ENCODE peak calls at places on chromosomes 3 and 15, in ten cellular contexts. One of them, this sample, is unnamed.

GRCh38 chr3:185400340-185400667 is 37.4 kb downstream of the MAP3K13 start:
- DNase-seq in ACHN: no peak
- DNase-seq in left ventricle myocardium inferior: no peak
- DNase-seq in HCT116: no peak
- DNase-seq in cardiac muscle cell: no peak
- DNase-seq in OCI-LY7: no peak
- DNase-seq in effector memory CD4-positive, alpha-beta T cell: no peak
- DNase-seq in AG04450: no peak
- DNase-seq in endothelial cell: no peak
- DNase-seq in A549: no peak
- DNase-seq in this sample: no peak

GRCh38 chr3:125116311-125117069 is 60.7 kb upstream of the HEG1 start:
- DNase-seq in OCI-LY7: no peak
- DNase-seq in A549: no peak
- DNase-seq in effector memory CD4-positive, alpha-beta T cell: no peak
- DNase-seq in ACHN: peak
- DNase-seq in cardiac muscle cell: peak
- DNase-seq in AG04450: no peak
- DNase-seq in left ventricle myocardium inferior: no peak
- DNase-seq in endothelial cell: no peak
- DNase-seq in HCT116: no peak
- DNase-seq in this sample: no peak

GRCh38 chr15:51223771-51224229 is 114.6 kb downstream of the CYP19A1 start:
- DNase-seq in OCI-LY7: no peak
- DNase-seq in A549: no peak
- DNase-seq in effector memory CD4-positive, alpha-beta T cell: no peak
- DNase-seq in cardiac muscle cell: peak
- DNase-seq in ACHN: peak
- DNase-seq in HCT116: peak
- DNase-seq in left ventricle myocardium inferior: no peak
- DNase-seq in AG04450: no peak
- DNase-seq in endothelial cell: no peak
- DNase-seq in this sample: no peak

GRCh38 chr3:31509147-31509728 is 23.5 kb upstream of the STT3B start:
- DNase-seq in left ventricle myocardium inferior: no peak
- DNase-seq in HCT116: no peak
- DNase-seq in ACHN: no peak
- DNase-seq in cardiac muscle cell: no peak
- DNase-seq in A549: no peak
- DNase-seq in endothelial cell: no peak
- DNase-seq in OCI-LY7: no peak
- DNase-seq in effector memory CD4-positive, alpha-beta T cell: no peak
- DNase-seq in AG04450: no peak
- DNase-seq in this sample: no peak

GRCh38 chr3:186068243-186068552 is 40.7 kb downstream of the ETV5 start:
- DNase-seq in AG04450: no peak
- DNase-seq in HCT116: no peak
- DNase-seq in ACHN: no peak
- DNase-seq in A549: no peak
- DNase-seq in left ventricle myocardium inferior: no peak
- DNase-seq in endothelial cell: no peak
- DNase-seq in OCI-LY7: no peak
- DNase-seq in cardiac muscle cell: no peak
- DNase-seq in effector memory CD4-positive, alpha-beta T cell: no peak
- DNase-seq in this sample: no peak

GRCh38 chr15:62742409-62743171 is 300.0 kb upstream of the TPM1 start:
- DNase-seq in endothelial cell: peak
- DNase-seq in A549: peak
- DNase-seq in AG04450: peak
- DNase-seq in OCI-LY7: peak
- DNase-seq in left ventricle myocardium inferior: peak
- DNase-seq in ACHN: peak
- DNase-seq in cardiac muscle cell: peak
- DNase-seq in HCT116: peak
- DNase-seq in effector memory CD4-positive, alpha-beta T cell: no peak
- DNase-seq in this sample: peak

GRCh38 chr15:45794768-45795486 is 160.1 kb downstream of the SQOR start:
- DNase-seq in ACHN: no peak
- DNase-seq in HCT116: no peak
- DNase-seq in OCI-LY7: no peak
- DNase-seq in effector memory CD4-positive, alpha-beta T cell: no peak
- DNase-seq in AG04450: no peak
- DNase-seq in A549: no peak
- DNase-seq in endothelial cell: no peak
- DNase-seq in left ventricle myocardium inferior: no peak
- DNase-seq in cardiac muscle cell: no peak
- DNase-seq in this sample: peak

GRCh38 chr3:151278223-151278622 is at the start of gene P2RY14:
- DNase-seq in ACHN: no peak
- DNase-seq in left ventricle myocardium inferior: no peak
- DNase-seq in HCT116: no peak
- DNase-seq in A549: no peak
- DNase-seq in endothelial cell: no peak
- DNase-seq in AG04450: no peak
- DNase-seq in effector memory CD4-positive, alpha-beta T cell: no peak
- DNase-seq in cardiac muscle cell: no peak
- DNase-seq in OCI-LY7: peak
- DNase-seq in this sample: no peak

GRCh38 chr3:134350861-134351311 is 23.4 kb downstream of the AMOTL2 start:
- DNase-seq in endothelial cell: no peak
- DNase-seq in A549: no peak
- DNase-seq in cardiac muscle cell: no peak
- DNase-seq in effector memory CD4-positive, alpha-beta T cell: no peak
- DNase-seq in ACHN: no peak
- DNase-seq in AG04450: no peak
- DNase-seq in OCI-LY7: no peak
- DNase-seq in left ventricle myocardium inferior: no peak
- DNase-seq in HCT116: no peak
- DNase-seq in this sample: no peak

GRCh38 chr3:88188436-88188835 is 38.7 kb downstream of the C3orf38 start:
- DNase-seq in effector memory CD4-positive, alpha-beta T cell: no peak
- DNase-seq in A549: peak
- DNase-seq in left ventricle myocardium inferior: peak
- DNase-seq in OCI-LY7: no peak
- DNase-seq in HCT116: no peak
- DNase-seq in ACHN: no peak
- DNase-seq in endothelial cell: no peak
- DNase-seq in cardiac muscle cell: peak
- DNase-seq in AG04450: no peak
- DNase-seq in this sample: no peak

GRCh38 chr15:96355561-96356129 is 25.1 kb downstream of the NR2F2 start:
- DNase-seq in A549: no peak
- DNase-seq in left ventricle myocardium inferior: no peak
- DNase-seq in HCT116: no peak
- DNase-seq in OCI-LY7: no peak
- DNase-seq in AG04450: no peak
- DNase-seq in effector memory CD4-positive, alpha-beta T cell: no peak
- DNase-seq in endothelial cell: no peak
- DNase-seq in ACHN: no peak
- DNase-seq in cardiac muscle cell: no peak
- DNase-seq in this sample: no peak

GRCh38 chr3:69767571-69767970 is 28.3 kb downstream of the MITF start:
- DNase-seq in AG04450: no peak
- DNase-seq in A549: no peak
- DNase-seq in endothelial cell: no peak
- DNase-seq in ACHN: no peak
- DNase-seq in left ventricle myocardium inferior: peak
- DNase-seq in effector memory CD4-positive, alpha-beta T cell: no peak
- DNase-seq in OCI-LY7: no peak
- DNase-seq in cardiac muscle cell: no peak
- DNase-seq in HCT116: no peak
- DNase-seq in this sample: no peak

GRCh38 chr3:70861234-70861633 is 548.8 kb upstream of the MDFIC2 start:
- DNase-seq in effector memory CD4-positive, alpha-beta T cell: no peak
- DNase-seq in cardiac muscle cell: peak
- DNase-seq in ACHN: no peak
- DNase-seq in A549: no peak
- DNase-seq in left ventricle myocardium inferior: no peak
- DNase-seq in endothelial cell: no peak
- DNase-seq in OCI-LY7: no peak
- DNase-seq in AG04450: no peak
- DNase-seq in HCT116: no peak
- DNase-seq in this sample: no peak

GRCh38 chr3:5264896-5265770 is 77.6 kb downstream of the EDEM1 start:
- DNase-seq in A549: no peak
- DNase-seq in OCI-LY7: no peak
- DNase-seq in cardiac muscle cell: no peak
- DNase-seq in ACHN: no peak
- DNase-seq in effector memory CD4-positive, alpha-beta T cell: no peak
- DNase-seq in left ventricle myocardium inferior: no peak
- DNase-seq in HCT116: no peak
- DNase-seq in endothelial cell: no peak
- DNase-seq in AG04450: no peak
- DNase-seq in this sample: no peak

GRCh38 chr15:84598993-84599392 is 1.8 kb upstream of the ZSCAN2 start:
- DNase-seq in A549: peak
- DNase-seq in AG04450: peak
- DNase-seq in endothelial cell: peak
- DNase-seq in left ventricle myocardium inferior: no peak
- DNase-seq in OCI-LY7: peak
- DNase-seq in cardiac muscle cell: peak
- DNase-seq in HCT116: peak
- DNase-seq in ACHN: peak
- DNase-seq in effector memory CD4-positive, alpha-beta T cell: no peak
- DNase-seq in this sample: no peak

GRCh38 chr3:175941352-175941751 is 1082.2 kb downstream of the NAALADL2 start:
- DNase-seq in HCT116: no peak
- DNase-seq in endothelial cell: no peak
- DNase-seq in effector memory CD4-positive, alpha-beta T cell: no peak
- DNase-seq in cardiac muscle cell: peak
- DNase-seq in OCI-LY7: peak
- DNase-seq in A549: no peak
- DNase-seq in left ventricle myocardium inferior: no peak
- DNase-seq in ACHN: peak
- DNase-seq in AG04450: no peak
- DNase-seq in this sample: no peak

GRCh38 chr3:69776926-69777581 is 37.8 kb downstream of the MITF start:
- DNase-seq in ACHN: no peak
- DNase-seq in AG04450: no peak
- DNase-seq in endothelial cell: no peak
- DNase-seq in left ventricle myocardium inferior: no peak
- DNase-seq in HCT116: no peak
- DNase-seq in cardiac muscle cell: no peak
- DNase-seq in A549: no peak
- DNase-seq in effector memory CD4-positive, alpha-beta T cell: no peak
- DNase-seq in OCI-LY7: no peak
- DNase-seq in this sample: no peak

This sample was measured in NCI-H1092.